ENCODE peak calls at places on chromosomes 6 and 20, in nine cellular contexts. One of them, this sample, is unnamed.

GRCh38 chr20:46715292-46715756 is 5.9 kb downstream of the SLC2A10 start:
- DNase-seq in lower lobe of right lung: no peak
- DNase-seq in uterus: peak
- DNase-seq in hepatocyte: peak
- DNase-seq in ovary: peak
- DNase-seq in cardiac fibroblast: peak
- DNase-seq in HFF-Myc: peak
- DNase-seq in heart left ventricle: no peak
- DNase-seq in GM12865: no peak
- DNase-seq in this sample: peak

GRCh38 chr20:58852559-58853271 is at the start of gene GNAS:
- DNase-seq in lower lobe of right lung: peak
- DNase-seq in uterus: peak
- DNase-seq in hepatocyte: peak
- DNase-seq in ovary: peak
- DNase-seq in cardiac fibroblast: peak
- DNase-seq in HFF-Myc: no peak
- DNase-seq in heart left ventricle: peak
- DNase-seq in GM12865: peak
- DNase-seq in this sample: peak

GRCh38 chr6:129281173-129281796 is 398.3 kb downstream of the LAMA2 start:
- DNase-seq in lower lobe of right lung: no peak
- DNase-seq in uterus: no peak
- DNase-seq in hepatocyte: no peak
- DNase-seq in ovary: no peak
- DNase-seq in cardiac fibroblast: no peak
- DNase-seq in HFF-Myc: no peak
- DNase-seq in heart left ventricle: no peak
- DNase-seq in GM12865: no peak
- DNase-seq in this sample: no peak

GRCh38 chr6:43739642-43740091 is 30.3 kb upstream of the VEGFA start:
- DNase-seq in lower lobe of right lung: no peak
- DNase-seq in uterus: no peak
- DNase-seq in hepatocyte: no peak
- DNase-seq in ovary: no peak
- DNase-seq in cardiac fibroblast: no peak
- DNase-seq in HFF-Myc: no peak
- DNase-seq in heart left ventricle: no peak
- DNase-seq in GM12865: no peak
- DNase-seq in this sample: no peak

GRCh38 chr6:36642913-36643817 is 35.3 kb upstream of the CDKN1A start:
- DNase-seq in lower lobe of right lung: peak
- DNase-seq in uterus: peak
- DNase-seq in hepatocyte: peak
- DNase-seq in ovary: peak
- DNase-seq in cardiac fibroblast: peak
- DNase-seq in HFF-Myc: peak
- DNase-seq in heart left ventricle: peak
- DNase-seq in GM12865: no peak
- DNase-seq in this sample: peak

GRCh38 chr6:21538186-21538798 is 55.3 kb upstream of the SOX4 start:
- DNase-seq in lower lobe of right lung: no peak
- DNase-seq in uterus: no peak
- DNase-seq in hepatocyte: no peak
- DNase-seq in ovary: no peak
- DNase-seq in cardiac fibroblast: no peak
- DNase-seq in HFF-Myc: no peak
- DNase-seq in heart left ventricle: no peak
- DNase-seq in GM12865: no peak
- DNase-seq in this sample: peak

GRCh38 chr6:4533576-4533975 is 242.6 kb upstream of the CDYL start:
- DNase-seq in lower lobe of right lung: no peak
- DNase-seq in uterus: no peak
- DNase-seq in hepatocyte: no peak
- DNase-seq in ovary: no peak
- DNase-seq in cardiac fibroblast: no peak
- DNase-seq in HFF-Myc: no peak
- DNase-seq in heart left ventricle: no peak
- DNase-seq in GM12865: no peak
- DNase-seq in this sample: no peak

GRCh38 chr20:54680872-54681297 is 205.5 kb downstream of the DOK5 start:
- DNase-seq in lower lobe of right lung: no peak
- DNase-seq in uterus: no peak
- DNase-seq in hepatocyte: peak
- DNase-seq in ovary: peak
- DNase-seq in cardiac fibroblast: peak
- DNase-seq in HFF-Myc: peak
- DNase-seq in heart left ventricle: no peak
- DNase-seq in GM12865: peak
- DNase-seq in this sample: peak

GRCh38 chr6:39061182-39061581 is 12.6 kb downstream of the GLP1R start:
- DNase-seq in lower lobe of right lung: no peak
- DNase-seq in uterus: no peak
- DNase-seq in hepatocyte: no peak
- DNase-seq in ovary: no peak
- DNase-seq in cardiac fibroblast: no peak
- DNase-seq in HFF-Myc: no peak
- DNase-seq in heart left ventricle: no peak
- DNase-seq in GM12865: no peak
- DNase-seq in this sample: no peak

GRCh38 chr20:54078296-54078695 is 7.9 kb upstream of the BCAS1 start:
- DNase-seq in lower lobe of right lung: no peak
- DNase-seq in uterus: no peak
- DNase-seq in hepatocyte: no peak
- DNase-seq in ovary: no peak
- DNase-seq in cardiac fibroblast: no peak
- DNase-seq in HFF-Myc: no peak
- DNase-seq in heart left ventricle: no peak
- DNase-seq in GM12865: peak
- DNase-seq in this sample: no peak

GRCh38 chr6:89985744-89986493 is 91.7 kb downstream of the GJA10 start:
- DNase-seq in lower lobe of right lung: no peak
- DNase-seq in uterus: no peak
- DNase-seq in hepatocyte: peak
- DNase-seq in ovary: no peak
- DNase-seq in cardiac fibroblast: peak
- DNase-seq in HFF-Myc: peak
- DNase-seq in heart left ventricle: peak
- DNase-seq in GM12865: no peak
- DNase-seq in this sample: peak

GRCh38 chr6:153108320-153108719 is 22.8 kb downstream of the RGS17 start:
- DNase-seq in lower lobe of right lung: no peak
- DNase-seq in uterus: no peak
- DNase-seq in hepatocyte: no peak
- DNase-seq in ovary: no peak
- DNase-seq in cardiac fibroblast: peak
- DNase-seq in HFF-Myc: peak
- DNase-seq in heart left ventricle: no peak
- DNase-seq in GM12865: no peak
- DNase-seq in this sample: peak

GRCh38 chr20:20216941-20217340 is 151.0 kb upstream of the INSM1 start:
- DNase-seq in lower lobe of right lung: no peak
- DNase-seq in uterus: no peak
- DNase-seq in hepatocyte: no peak
- DNase-seq in ovary: no peak
- DNase-seq in cardiac fibroblast: no peak
- DNase-seq in HFF-Myc: no peak
- DNase-seq in heart left ventricle: no peak
- DNase-seq in GM12865: no peak
- DNase-seq in this sample: no peak

GRCh38 chr6:82419859-82420258 is 56.2 kb downstream of the TPBG start:
- DNase-seq in lower lobe of right lung: no peak
- DNase-seq in uterus: no peak
- DNase-seq in hepatocyte: no peak
- DNase-seq in ovary: no peak
- DNase-seq in cardiac fibroblast: no peak
- DNase-seq in HFF-Myc: no peak
- DNase-seq in heart left ventricle: no peak
- DNase-seq in GM12865: peak
- DNase-seq in this sample: peak

GRCh38 chr20:47146703-47147102 is 209.8 kb downstream of the ZMYND8 start:
- DNase-seq in lower lobe of right lung: no peak
- DNase-seq in uterus: no peak
- DNase-seq in hepatocyte: no peak
- DNase-seq in ovary: no peak
- DNase-seq in cardiac fibroblast: peak
- DNase-seq in HFF-Myc: peak
- DNase-seq in heart left ventricle: no peak
- DNase-seq in GM12865: no peak
- DNase-seq in this sample: peak

GRCh38 chr6:10347561-10348327 is 67.1 kb downstream of the TFAP2A start:
- DNase-seq in lower lobe of right lung: no peak
- DNase-seq in uterus: no peak
- DNase-seq in hepatocyte: peak
- DNase-seq in ovary: no peak
- DNase-seq in cardiac fibroblast: no peak
- DNase-seq in HFF-Myc: peak
- DNase-seq in heart left ventricle: no peak
- DNase-seq in GM12865: no peak
- DNase-seq in this sample: no peak

DNA sequence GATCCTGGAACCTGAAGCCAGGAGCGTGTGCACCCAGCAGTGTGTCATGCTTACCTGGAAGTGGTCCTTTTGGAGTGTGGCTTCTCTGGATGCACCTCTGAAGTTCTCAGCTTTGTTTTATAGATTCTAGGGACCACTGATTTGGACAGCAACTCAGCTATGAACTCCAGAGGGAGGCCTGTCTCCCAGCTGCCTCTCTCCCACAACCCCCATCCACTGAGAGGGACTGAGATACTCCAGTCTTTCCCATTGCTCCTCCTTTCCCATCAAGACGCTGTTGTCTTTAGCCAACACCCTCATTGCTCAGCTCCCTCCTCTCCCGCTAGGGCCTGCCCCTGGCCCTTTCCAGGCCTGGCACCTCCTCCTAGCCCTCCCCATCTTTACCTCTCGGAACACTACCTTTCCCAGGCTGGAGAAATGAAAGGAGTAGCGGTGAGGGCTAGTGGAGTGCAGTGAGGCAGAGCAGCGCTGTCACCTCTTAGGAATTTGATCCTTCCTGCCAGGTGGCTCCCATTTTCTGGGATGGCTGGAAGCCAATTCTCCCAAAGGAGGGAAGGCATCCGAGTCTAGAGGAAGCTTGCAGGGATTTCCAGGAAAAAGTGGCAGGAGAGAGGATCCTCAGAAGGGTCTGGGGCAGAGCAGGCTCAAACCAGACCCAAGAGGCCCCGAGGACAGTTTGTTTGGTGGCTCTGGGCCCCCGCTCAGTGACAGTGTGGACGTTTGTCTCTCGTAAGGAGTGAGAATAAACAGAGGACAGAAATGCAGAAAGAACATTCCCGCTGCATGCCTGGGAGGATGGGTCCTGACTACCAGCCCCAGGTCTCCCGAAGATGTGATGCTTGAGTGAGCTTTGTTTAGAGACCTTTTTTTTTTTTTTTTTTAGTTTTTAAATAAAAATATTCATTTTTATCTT is at the start of gene LRRN4:
- DNase-seq in lower lobe of right lung: no peak
- DNase-seq in uterus: no peak
- DNase-seq in hepatocyte: peak
- DNase-seq in ovary: no peak
- DNase-seq in cardiac fibroblast: peak
- DNase-seq in HFF-Myc: peak
- DNase-seq in heart left ventricle: no peak
- DNase-seq in GM12865: no peak
- DNase-seq in this sample: peak
- H3K4me3 ChIP-seq in lower lobe of right lung: peak
- H3K4me3 ChIP-seq in uterus: no peak
- H3K4me3 ChIP-seq in hepatocyte: no peak
- H3K4me3 ChIP-seq in ovary: no peak
- H3K4me3 ChIP-seq in cardiac fibroblast: no peak
- H3K4me3 ChIP-seq in HFF-Myc: no peak
- H3K4me3 ChIP-seq in heart left ventricle: no peak
- H3K4me3 ChIP-seq in GM12865: no peak
- H3K4me3 ChIP-seq in this sample: no peak

DNA sequence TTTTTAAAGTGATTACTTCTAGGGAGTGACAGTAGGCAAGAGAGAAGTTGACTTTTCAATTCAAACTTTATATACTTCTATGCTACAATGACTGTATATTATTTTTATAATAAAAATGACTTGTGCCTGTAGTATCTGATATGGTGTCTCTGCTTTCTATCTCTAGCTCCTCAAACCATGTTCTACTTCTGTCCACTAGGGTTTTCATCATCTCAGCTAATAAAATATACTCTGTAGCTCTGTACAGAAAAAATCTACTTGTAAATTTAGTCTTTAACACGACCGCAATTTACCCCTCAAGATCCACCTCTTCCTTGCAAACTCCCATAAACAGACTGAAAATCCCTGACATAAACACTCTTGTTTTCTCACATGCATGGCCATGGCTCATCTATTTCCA is 42.3 kb downstream of the HBS1L start:
- DNase-seq in lower lobe of right lung: no peak
- DNase-seq in uterus: no peak
- DNase-seq in hepatocyte: no peak
- DNase-seq in ovary: no peak
- DNase-seq in cardiac fibroblast: no peak
- DNase-seq in HFF-Myc: no peak
- DNase-seq in heart left ventricle: no peak
- DNase-seq in GM12865: no peak
- DNase-seq in this sample: no peak
- TF ChIP-seq CTCF in lower lobe of right lung: no peak
- TF ChIP-seq CTCF in uterus: no peak
- TF ChIP-seq CTCF in hepatocyte: no peak
- TF ChIP-seq CTCF in ovary: no peak
- TF ChIP-seq CTCF in cardiac fibroblast: no peak
- TF ChIP-seq CTCF in HFF-Myc: no peak
- TF ChIP-seq CTCF in heart left ventricle: peak
- TF ChIP-seq CTCF in GM12865: no peak
- TF ChIP-seq CTCF in this sample: no peak

GRCh38 chr6:112026933-112027332 is 27.0 kb upstream of the CCN6 start:
- DNase-seq in lower lobe of right lung: no peak
- DNase-seq in uterus: no peak
- DNase-seq in hepatocyte: no peak
- DNase-seq in ovary: no peak
- DNase-seq in cardiac fibroblast: no peak
- DNase-seq in HFF-Myc: no peak
- DNase-seq in heart left ventricle: no peak
- DNase-seq in GM12865: no peak
- DNase-seq in this sample: no peak
- H3K4me3 ChIP-seq in lower lobe of right lung: no peak
- H3K4me3 ChIP-seq in uterus: no peak
- H3K4me3 ChIP-seq in hepatocyte: no peak
- H3K4me3 ChIP-seq in ovary: no peak
- H3K4me3 ChIP-seq in cardiac fibroblast: no peak
- H3K4me3 ChIP-seq in HFF-Myc: no peak
- H3K4me3 ChIP-seq in heart left ventricle: no peak
- H3K4me3 ChIP-seq in GM12865: no peak
- H3K4me3 ChIP-seq in this sample: no peak

GRCh38 chr6:138891255-138891986 is 95.5 kb downstream of the ECT2L start:
- DNase-seq in lower lobe of right lung: no peak
- DNase-seq in uterus: no peak
- DNase-seq in hepatocyte: no peak
- DNase-seq in ovary: no peak
- DNase-seq in cardiac fibroblast: no peak
- DNase-seq in HFF-Myc: no peak
- DNase-seq in heart left ventricle: no peak
- DNase-seq in GM12865: no peak
- DNase-seq in this sample: peak

GRCh38 chr6:138896104-138896756 is 91.8 kb downstream of the REPS1 start:
- DNase-seq in lower lobe of right lung: no peak
- DNase-seq in uterus: no peak
- DNase-seq in hepatocyte: no peak
- DNase-seq in ovary: no peak
- DNase-seq in cardiac fibroblast: no peak
- DNase-seq in HFF-Myc: no peak
- DNase-seq in heart left ventricle: no peak
- DNase-seq in GM12865: peak
- DNase-seq in this sample: no peak

GRCh38 chr6:138897031-138897430 is 91.0 kb downstream of the REPS1 start:
- DNase-seq in lower lobe of right lung: no peak
- DNase-seq in uterus: no peak
- DNase-seq in hepatocyte: no peak
- DNase-seq in ovary: no peak
- DNase-seq in cardiac fibroblast: no peak
- DNase-seq in HFF-Myc: no peak
- DNase-seq in heart left ventricle: no peak
- DNase-seq in GM12865: no peak
- DNase-seq in this sample: no peak
- TF ChIP-seq CTCF in lower lobe of right lung: no peak
- TF ChIP-seq CTCF in uterus: no peak
- TF ChIP-seq CTCF in hepatocyte: no peak
- TF ChIP-seq CTCF in ovary: no peak
- TF ChIP-seq CTCF in cardiac fibroblast: no peak
- TF ChIP-seq CTCF in HFF-Myc: no peak
- TF ChIP-seq CTCF in heart left ventricle: no peak
- TF ChIP-seq CTCF in GM12865: no peak
- TF ChIP-seq CTCF in this sample: no peak